ENCODE peak calls at places on chromosomes 12 and 14, in eight cellular contexts. D is PC-3; Y is CD8-positive, alpha-beta T cell; I is A549; N is ovary; V is psoas muscle; R is mammary epithelial cell; S is body of pancreas. J is an unnamed sample. For H3K4me1, the result is how much of the 10 kb centered on the place peaks cover.

GRCh38 chr12:124191024-124191359 is 103.9 kb upstream of the RFLNA start:
- DNase-seq in V (no peak), R (no peak), D (peak), S (no peak), Y (no peak), N (no peak), I (no peak), J (no peak)

GRCh38 chr12:29212682-29213397 is 63.8 kb downstream of the FAR2 start:
- DNase-seq in Y (no peak), S (no peak), I (no peak), D (no peak), V (no peak), N (no peak), R (no peak), J (no peak)

GRCh38 chr12:65125975-65126374 is 4.9 kb upstream of the WIF1 start:
- DNase-seq in Y (no peak), I (no peak), V (no peak), R (no peak), D (no peak), S (no peak), N (no peak), J (no peak)

GRCh38 chr12:11855993-11856374 is 206.5 kb downstream of the ETV6 start:
- DNase-seq in Y (no peak), R (no peak), I (no peak), D (no peak), N (no peak), S (peak), V (no peak), J (no peak)

GRCh38 chr14:23364604-23365352 is at the start of gene EFS:
- DNase-seq in V (peak), I (no peak), D (no peak), R (no peak), S (no peak), Y (no peak), N (peak), J (no peak)

GRCh38 chr12:93019911-93020224 is 90.8 kb upstream of the EEA1 start:
- DNase-seq in N (peak), R (no peak), I (no peak), V (no peak), S (peak), D (no peak), Y (no peak), J (peak)

GRCh38 chr14:73758392-73759182 is 44.4 kb upstream of the PNMA1 start:
- DNase-seq in Y (peak), I (peak), N (peak), V (peak), D (peak), R (peak), S (peak), J (peak)

GRCh38 chr14:75322746-75323145 is 44.1 kb downstream of the FOS start:
- DNase-seq in I (no peak), D (no peak), V (no peak), Y (no peak), R (no peak), N (no peak), S (no peak), J (no peak)

GRCh38 chr14:90060312-90060964 is 1.4 kb upstream of the KCNK13 start:
- DNase-seq in R (peak), V (peak), Y (peak), I (peak), S (peak), N (peak), D (peak), J (peak)

GRCh38 chr14:24147761-24148428 is 597 bp downstream of the RNF31 start:
- DNase-seq in Y (no peak), I (no peak), N (no peak), R (no peak), V (no peak), D (no peak), S (no peak), J (no peak)

GRCh38 chr12:53941187-53941586 is 2.6 kb downstream of the HOXC13 start:
- DNase-seq in S (no peak), Y (no peak), I (no peak), N (no peak), R (no peak), D (no peak), V (no peak), J (no peak)
- H3K4me1 ChIP-seq in S (under half), Y (under half), I (under half), N (under half), R (under half), D (under half), V (under half), J (under half)

GRCh38 chr14:71588576-71589215 is 343.5 kb upstream of the RGS6 start:
- DNase-seq in S (no peak), R (no peak), Y (no peak), V (no peak), D (no peak), N (no peak), I (no peak), J (no peak)
- H3K4me1 ChIP-seq in S (under half), R (under half), Y (under half), V (under half), D (under half), N (under half), I (under half), J (under half)

GRCh38 chr14:63436286-63437098 is 106.7 kb downstream of the PPP2R5E start:
- DNase-seq in I (no peak), D (no peak), R (no peak), S (no peak), Y (no peak), V (no peak), N (no peak), J (no peak)
- H3K4me1 ChIP-seq in I (half or more), D (under half), R (under half), S (under half), Y (under half), V (half or more), N (under half), J (under half)

GRCh38 chr14:101817511-101818001 is 56.0 kb downstream of the PPP2R5C start:
- DNase-seq in S (no peak), N (no peak), Y (no peak), R (no peak), V (no peak), I (no peak), D (no peak), J (no peak)
- H3K4me1 ChIP-seq in S (under half), N (under half), Y (half or more), R (under half), V (under half), I (under half), D (under half), J (under half)

DNA sequence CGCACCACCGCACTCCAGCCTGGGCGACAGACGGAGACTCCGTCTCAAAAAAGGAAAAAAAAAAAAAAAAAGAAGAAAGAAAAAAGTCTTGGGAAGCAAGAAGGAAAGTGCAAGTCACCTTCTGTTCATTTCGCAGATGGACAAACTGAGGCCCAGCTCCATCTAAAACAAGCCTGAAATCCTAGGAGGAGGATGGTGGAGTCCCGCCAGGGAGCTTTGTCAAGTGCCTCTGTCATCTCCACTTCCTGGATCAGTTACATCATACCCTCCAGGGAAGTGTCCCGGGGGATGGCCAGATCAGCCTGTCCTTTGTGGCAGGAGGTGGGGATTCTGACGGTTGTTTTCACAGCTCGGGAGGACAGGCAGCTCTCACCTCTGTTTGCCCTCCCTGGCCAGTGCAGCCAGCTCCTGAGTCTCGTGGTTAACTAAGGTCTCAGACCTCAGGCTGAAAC is 8.7 kb upstream of the SDSL start:
- DNase-seq in N (no peak), Y (no peak), I (peak), D (peak), R (no peak), V (no peak), S (peak), J (no peak)
- H3K4me1 ChIP-seq in N (under half), Y (under half), I (under half), D (under half), R (under half), V (under half), S (under half), J (under half)

DNA sequence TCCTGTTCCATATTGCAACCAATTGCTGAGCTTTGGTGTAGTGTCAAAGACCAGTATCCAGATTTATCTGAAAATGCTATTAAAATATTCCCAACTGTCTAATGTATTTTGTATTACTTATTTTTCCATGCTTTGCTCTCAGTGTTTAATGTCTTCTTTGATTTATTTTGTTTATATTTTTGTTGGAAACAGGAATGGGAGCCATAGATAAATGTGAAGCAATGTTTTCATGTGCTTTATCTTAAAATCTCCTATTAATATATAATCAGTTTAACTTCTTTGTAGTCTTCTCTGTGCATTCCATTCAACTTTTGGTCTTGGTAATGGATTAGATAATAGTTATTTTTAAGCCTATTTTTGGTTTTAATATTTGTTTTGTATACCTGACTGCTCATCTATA is 8.8 kb downstream of the RAP1B start:
- DNase-seq in N (no peak), Y (no peak), S (no peak), R (no peak), I (no peak), D (no peak), V (no peak), J (no peak)
- H3K4me1 ChIP-seq in N (under half), Y (half or more), S (half or more), R (under half), I (half or more), D (under half), V (half or more), J (half or more)

DNA sequence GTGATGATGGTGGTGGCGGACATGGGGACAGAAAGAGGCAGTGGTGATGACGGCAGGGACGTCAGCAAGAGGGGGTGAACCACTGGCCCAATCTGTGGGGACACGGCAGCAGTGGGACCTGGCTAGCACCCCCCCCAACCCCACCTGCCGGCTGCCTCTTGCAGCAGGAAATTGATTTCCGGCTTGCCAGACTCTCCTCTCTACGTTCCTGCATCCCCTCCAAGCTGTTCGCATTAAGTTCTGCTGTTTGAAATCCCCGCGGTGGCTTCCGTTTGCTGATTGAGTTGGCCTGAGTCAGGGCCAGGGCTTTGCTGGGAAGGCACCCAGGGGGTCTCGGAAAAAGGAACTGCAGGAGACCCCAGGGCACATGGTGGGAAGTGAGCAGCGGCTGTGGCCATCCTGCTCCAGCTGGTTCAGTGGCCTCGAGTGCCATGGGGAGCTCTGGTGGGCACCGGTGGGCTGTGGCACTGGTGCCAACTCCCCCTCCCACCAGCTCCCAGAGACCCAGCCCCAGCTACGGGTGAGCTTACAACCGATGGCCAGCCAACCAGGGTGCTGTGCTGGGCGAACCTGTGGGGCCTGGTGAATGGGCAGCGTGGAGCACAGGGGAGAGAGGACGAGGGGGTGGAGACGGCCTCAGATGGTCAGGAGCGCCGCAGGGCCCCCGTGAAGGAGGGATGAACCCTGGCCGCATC is 14.6 kb upstream of the NUDT14 start:
- DNase-seq in S (no peak), R (no peak), N (no peak), I (no peak), Y (peak), V (no peak), D (no peak), J (no peak)
- H3K4me1 ChIP-seq in S (under half), R (under half), N (under half), I (under half), Y (under half), V (under half), D (under half), J (under half)

GRCh38 chr12:122888232-122888752 is 7.6 kb downstream of the VPS37B start:
- DNase-seq in N (no peak), S (peak), I (peak), R (peak), V (no peak), D (peak), Y (no peak), J (peak)

GRCh38 chr12:122891661-122892525 is 4.0 kb downstream of the VPS37B start:
- DNase-seq in V (no peak), I (no peak), R (peak), N (no peak), Y (no peak), S (no peak), D (peak), J (no peak)

GRCh38 chr12:122887817-122888212 is 8.1 kb downstream of the VPS37B start:
- DNase-seq in S (no peak), V (no peak), R (no peak), D (no peak), N (no peak), Y (no peak), I (no peak), J (no peak)

GRCh38 chr12:122886851-122887816 is 8.8 kb downstream of the VPS37B start:
- DNase-seq in V (no peak), I (peak), Y (no peak), R (peak), S (peak), N (no peak), D (peak), J (peak)

GRCh38 chr12:122889658-122890561 is 6.0 kb downstream of the VPS37B start:
- DNase-seq in S (no peak), V (no peak), N (no peak), I (no peak), Y (no peak), R (no peak), D (no peak), J (peak)
- H3K4me1 ChIP-seq in S (half or more), V (half or more), N (under half), I (half or more), Y (half or more), R (half or more), D (half or more), J (half or more)

J was measured in mucosa of descending colon.